ENCODE peak calls at places on chromosomes 11 and 22, in four cellular contexts. K, S, V and I are unnamed samples. For H3K9me1, the result is how much of the 10 kb centered on the place peaks cover.

GRCh38 chr11:74417860-74418508 is 19.8 kb upstream of the PGM2L1 start:
- DNase-seq in K (no peak), S (peak), V (no peak), I (peak)

GRCh38 chr11:124115782-124116616 is 749 bp downstream of the VWA5A start:
- DNase-seq in K (no peak), S (no peak), V (peak), I (no peak)

GRCh38 chr11:118605116-118605867 is 2.1 kb upstream of the PHLDB1 start:
- DNase-seq in K (peak), S (peak), V (no peak), I (peak)

GRCh38 chr22:36471341-36471821 is 10.1 kb downstream of the TXN2 start:
- DNase-seq in K (no peak), S (no peak), V (no peak), I (peak)

GRCh38 chr11:107591098-107591445 is at the start of gene ELMOD1:
- DNase-seq in K (peak), S (peak), V (no peak), I (peak)

GRCh38 chr22:45620707-45621106 is 50.9 kb upstream of the ATXN10 start:
- DNase-seq in K (no peak), S (no peak), V (no peak), I (no peak)

GRCh38 chr22:29801796-29802195 is 34.6 kb downstream of the UQCR10 start:
- DNase-seq in K (no peak), S (no peak), V (no peak), I (no peak)

GRCh38 chr11:123559418-123559817 is 95.0 kb downstream of the SCN3B start:
- DNase-seq in K (no peak), S (no peak), V (no peak), I (peak)

GRCh38 chr11:106697058-106697457 is 321.2 kb downstream of the GUCY1A2 start:
- DNase-seq in K (no peak), S (no peak), V (peak), I (peak)

GRCh38 chr11:121652982-121653381 is 200.2 kb upstream of the SORL1-AS1 start:
- DNase-seq in K (no peak), S (peak), V (no peak), I (no peak)

GRCh38 chr22:35883028-35883620 is 145.5 kb downstream of the RBFOX2 start:
- DNase-seq in K (no peak), S (peak), V (no peak), I (peak)

GRCh38 chr22:41825376-41825775 is 7.5 kb upstream of the SREBF2 start:
- DNase-seq in K (peak), S (peak), V (no peak), I (peak)

GRCh38 chr11:47724041-47724729 is 9.0 kb upstream of the AGBL2 start:
- DNase-seq in K (peak), S (no peak), V (no peak), I (peak)

GRCh38 chr11:27460571-27460970 is 12.0 kb downstream of the LGR4 start:
- DNase-seq in K (no peak), S (no peak), V (no peak), I (no peak)

GRCh38 chr11:45872513-45873356 is 12.7 kb upstream of the MAPK8IP1 start:
- DNase-seq in K (peak), S (peak), V (peak), I (peak)

GRCh38 chr22:36435516-36436415 is 45.7 kb downstream of the TXN2 start:
- DNase-seq in K (no peak), S (no peak), V (no peak), I (no peak)

GRCh38 chr11:113628912-113629311 is 77.2 kb downstream of the TMPRSS5 start:
- DNase-seq in K (no peak), S (no peak), V (no peak), I (no peak)

GRCh38 chr11:104105155-104105554 is 58.8 kb downstream of the PDGFD start:
- DNase-seq in K (no peak), S (no peak), V (no peak), I (peak)

GRCh38 chr11:55849037-55849436 is 10.5 kb downstream of the OR5D16 start:
- DNase-seq in K (no peak), S (no peak), V (no peak), I (no peak)

GRCh38 chr22:22709719-22710445 is 65.5 kb downstream of the GGTLC2 start:
- DNase-seq in K (peak), S (no peak), V (no peak), I (no peak)

GRCh38 chr22:49594078-49594477 is 233.6 kb downstream of the BRD1 start:
- DNase-seq in K (no peak), S (no peak), V (no peak), I (no peak)

GRCh38 chr22:40877488-40877887 is 15.6 kb upstream of the DNAJB7 start:
- DNase-seq in K (no peak), S (no peak), V (no peak), I (no peak)

GRCh38 chr11:13462311-13462927 is 603 bp downstream of the BTBD10 start:
- DNase-seq in K (peak), S (peak), V (peak), I (peak)

DNA sequence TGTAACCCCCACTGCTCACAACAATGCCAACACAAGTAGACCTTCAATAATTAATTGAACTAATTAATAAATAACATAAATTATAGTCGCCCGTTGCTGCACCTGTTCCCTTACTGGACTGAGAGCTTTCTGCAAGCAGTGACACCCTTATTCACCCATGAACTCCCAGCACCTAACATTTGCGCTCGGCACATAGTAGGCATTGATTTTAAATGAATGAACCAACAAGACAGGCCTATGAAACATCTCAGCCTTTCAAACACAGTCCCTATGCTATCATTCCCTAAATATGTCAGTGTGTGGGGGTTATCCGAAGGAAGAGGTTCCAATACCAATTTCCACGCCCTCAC is 1.1 kb downstream of the THAP12 start:
- DNase-seq in K (no peak), S (no peak), V (no peak), I (no peak)
- H3K9me1 ChIP-seq in K (under half), S (under half), V (under half), I (under half)

GRCh38 chr22:27388090-27388600 is 413.4 kb downstream of the MN1 start:
- DNase-seq in K (no peak), S (no peak), V (no peak), I (no peak)
- H3K9me1 ChIP-seq in K (under half), S (under half), V (under half), I (under half)

DNA sequence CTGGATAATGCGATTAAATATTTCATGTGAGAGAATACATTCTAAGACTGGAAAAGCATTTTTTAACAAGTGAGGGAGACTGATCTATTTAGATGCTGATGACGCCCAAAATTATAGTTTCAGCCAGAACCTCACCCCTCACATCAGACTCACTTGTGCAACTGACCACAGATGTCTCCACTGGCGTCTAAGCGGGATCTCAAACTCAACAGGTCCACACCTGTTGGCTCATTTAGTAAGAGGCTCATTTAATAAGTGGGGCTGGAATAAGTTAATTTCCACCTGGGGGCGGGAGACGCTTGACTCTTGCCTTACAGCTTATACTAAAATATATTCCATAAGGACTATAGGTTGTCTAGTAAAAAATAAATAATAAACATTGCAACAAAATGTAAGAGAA is 47.5 kb downstream of the MORC2 start:
- DNase-seq in K (no peak), S (no peak), V (no peak), I (no peak)
- H3K9me1 ChIP-seq in K (under half), S (under half), V (under half), I (under half)

DNA sequence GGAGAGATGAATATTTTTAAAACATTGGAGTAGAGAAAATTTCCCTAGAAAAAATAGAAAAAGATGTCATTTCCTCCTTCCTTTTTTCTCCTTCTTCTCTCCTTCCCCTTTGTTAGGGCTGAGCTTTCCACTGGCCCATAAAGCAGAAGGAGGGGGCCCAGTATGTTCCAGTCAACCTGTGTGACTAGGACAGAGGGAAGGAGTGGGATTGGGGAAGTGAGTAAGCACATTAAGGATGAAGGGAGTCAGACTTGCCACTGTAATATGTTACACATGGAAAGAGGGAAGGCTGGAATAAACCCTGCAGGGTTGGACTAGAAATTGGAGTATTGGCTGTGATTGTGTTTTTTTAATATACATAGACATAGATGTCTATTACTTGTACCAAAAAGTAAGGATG is 20.1 kb upstream of the SPINDOC start:
- DNase-seq in K (no peak), S (no peak), V (no peak), I (no peak)
- H3K9me1 ChIP-seq in K (under half), S (under half), V (under half), I (under half)

DNA sequence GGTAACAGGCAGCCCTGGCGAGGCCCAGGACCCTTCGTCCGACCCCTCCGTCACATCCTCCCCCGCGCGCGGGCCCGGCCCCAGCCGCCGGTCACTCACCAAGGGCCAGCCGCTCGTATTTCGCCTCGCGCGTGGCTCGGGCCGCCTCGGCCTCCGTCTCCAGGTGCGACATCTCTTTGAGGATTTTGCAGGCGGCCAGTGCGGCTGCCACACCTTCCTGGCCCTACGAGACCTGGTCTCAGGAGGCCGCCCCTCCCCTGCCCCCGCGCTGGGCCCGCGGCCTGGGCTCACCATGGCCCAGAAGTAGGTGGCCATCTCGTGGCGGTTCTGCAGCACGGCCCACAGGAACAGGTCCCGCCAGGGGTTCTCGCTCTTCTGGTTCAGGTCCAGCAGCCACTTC is 14.1 kb downstream of the TSSC4 start:
- DNase-seq in K (no peak), S (no peak), V (no peak), I (no peak)
- H3K9me1 ChIP-seq in K (under half), S (under half), V (under half), I (under half)

GRCh38 chr22:27602390-27602789 is 199.2 kb downstream of the MN1 start:
- DNase-seq in K (peak), S (no peak), V (no peak), I (no peak)

GRCh38 chr22:27603111-27603822 is 198.3 kb downstream of the MN1 start:
- DNase-seq in K (no peak), S (no peak), V (no peak), I (no peak)

GRCh38 chr22:27603823-27604190 is 197.7 kb downstream of the MN1 start:
- DNase-seq in K (no peak), S (peak), V (no peak), I (no peak)

GRCh38 chr22:27609411-27610029 is 192.0 kb downstream of the MN1 start:
- DNase-seq in K (no peak), S (no peak), V (no peak), I (no peak)

GRCh38 chr22:27605390-27605789 is 196.2 kb downstream of the MN1 start:
- DNase-seq in K (no peak), S (no peak), V (no peak), I (no peak)
- H3K9me1 ChIP-seq in K (under half), S (under half), V (under half), I (under half)

GRCh38 chr11:34063061-34063795 is 11.7 kb downstream of the CAPRIN1 start:
- DNase-seq in K (no peak), S (no peak), V (no peak), I (peak)
- H3K9me1 ChIP-seq in K (under half), S (under half), V (under half), I (under half)